ENCODE peak calls at places on chromosomes 3 and 15, in five cellular contexts. D, U, X, H and I are unnamed samples.
A peak's percentile ranks its signal among the peaks of the same experiment; 100 is the strongest.

GRCh38 chr15:71080166-71080565 is 35.1 kb upstream of the THSD4 start:
- DNase-seq in H (peak; percentile 47), U (no peak), D (peak; percentile 43), X (no peak), I (no peak)

GRCh38 chr15:66703540-66703941 is 1.5 kb downstream of the SMAD6 start:
- DNase-seq in H (peak; percentile 45), D (no peak), U (peak; percentile 74), X (no peak), I (peak; percentile 22)

GRCh38 chr15:78977091-78977571 is 32.3 kb upstream of the CTSH start:
- DNase-seq in X (no peak), D (no peak), U (no peak), H (no peak), I (no peak)

GRCh38 chr15:89340586-89340985 is 6.0 kb upstream of the POLG start:
- DNase-seq in U (no peak), D (no peak), X (no peak), H (no peak), I (no peak)

GRCh38 chr15:51129513-51130197 is 34.9 kb upstream of the TNFAIP8L3 start:
- DNase-seq in H (no peak), U (no peak), X (no peak), D (no peak), I (no peak)

GRCh38 chr15:77025941-77026411 is 31.1 kb downstream of the PSTPIP1 start:
- DNase-seq in H (no peak), U (peak; percentile 6), D (no peak), X (no peak), I (no peak)

GRCh38 chr15:44099671-44100070 is 95.4 kb downstream of the FRMD5 start:
- DNase-seq in D (peak; percentile 93), X (no peak), H (peak; percentile 64), U (no peak), I (no peak)

GRCh38 chr3:134937256-134938023 is 142.4 kb downstream of the EPHB1 start:
- DNase-seq in H (no peak), X (no peak), U (no peak), D (peak; percentile 20), I (no peak)

GRCh38 chr3:181725033-181725775 is 13.5 kb downstream of the SOX2 start:
- DNase-seq in U (no peak), D (no peak), H (no peak), X (no peak), I (no peak)

GRCh38 chr3:125116311-125117069 is 60.7 kb upstream of the HEG1 start:
- DNase-seq in D (peak; percentile 96), X (peak; percentile 60), U (no peak), H (peak; percentile 86), I (no peak)

GRCh38 chr3:23712095-23712494 is 93.7 kb upstream of the UBE2E1 start:
- DNase-seq in D (no peak), X (no peak), H (no peak), U (no peak), I (no peak)

GRCh38 chr3:124413989-124414598 is 316.2 kb upstream of the UMPS start:
- DNase-seq in U (no peak), D (no peak), X (no peak), H (no peak), I (no peak)

GRCh38 chr15:40282144-40282869 is 557 bp downstream of the ANKRD63 start:
- DNase-seq in X (no peak), H (no peak), U (peak; percentile 71), D (no peak), I (no peak)

GRCh38 chr3:11692251-11692813 is 48.6 kb upstream of the VGLL4 start:
- DNase-seq in H (no peak), X (no peak), D (no peak), U (no peak), I (no peak)

GRCh38 chr3:154666542-154666941 is 236.6 kb upstream of the GPR149 start:
- DNase-seq in H (no peak), X (no peak), U (no peak), D (no peak), I (no peak)

GRCh38 chr3:101381809-101382208 is 61.4 kb upstream of the IMPG2 start:
- DNase-seq in X (peak; percentile 6), H (peak; percentile 22), U (no peak), D (peak; percentile 62), I (peak; percentile 5)

GRCh38 chr3:133188996-133189395 is 150.8 kb downstream of the TMEM108 start:
- DNase-seq in X (no peak), U (no peak), D (no peak), H (no peak), I (no peak)

GRCh38 chr15:22944651-22945050 is 35.5 kb downstream of the CYFIP1 start:
- DNase-seq in D (no peak), U (no peak), X (no peak), H (no peak), I (no peak)

GRCh38 chr15:57993409-57993808 is 72.1 kb downstream of the ALDH1A2 start:
- DNase-seq in X (no peak), D (no peak), U (no peak), H (no peak), I (no peak)

GRCh38 chr3:135456182-135456790 is 509.2 kb upstream of the PPP2R3A start:
- DNase-seq in D (no peak), H (no peak), U (no peak), X (no peak), I (no peak)

GRCh38 chr15:48089664-48090063 is 31.1 kb upstream of the SLC24A5 start:
- DNase-seq in H (no peak), X (no peak), D (no peak), U (no peak), I (no peak)

GRCh38 chr3:114554716-114555115 is 260.9 kb downstream of the TIGIT start:
- DNase-seq in H (no peak), D (peak; percentile 14), X (no peak), U (no peak), I (no peak)

GRCh38 chr3:61381745-61382392 is 130.6 kb upstream of the FHIT start:
- DNase-seq in D (peak; percentile 21), U (no peak), H (peak; percentile 1), X (no peak), I (peak; percentile 17)

GRCh38 chr15:67622110-67622509 is 79.6 kb downstream of the MAP2K5 start:
- DNase-seq in H (no peak), U (no peak), X (no peak), D (no peak), I (no peak)

GRCh38 chr3:60424034-60424433 is 827.2 kb downstream of the FHIT start:
- DNase-seq in U (no peak), H (no peak), D (no peak), X (no peak), I (no peak)

GRCh38 chr3:113659121-113659531 is 37.3 kb downstream of the USF3 start:
- DNase-seq in H (no peak), X (no peak), D (no peak), U (no peak), I (no peak)

GRCh38 chr15:76285241-76285825 is 25.9 kb downstream of the ETFA start:
- DNase-seq in U (no peak), H (no peak), X (no peak), D (peak; percentile 11), I (peak; percentile 4)

DNA sequence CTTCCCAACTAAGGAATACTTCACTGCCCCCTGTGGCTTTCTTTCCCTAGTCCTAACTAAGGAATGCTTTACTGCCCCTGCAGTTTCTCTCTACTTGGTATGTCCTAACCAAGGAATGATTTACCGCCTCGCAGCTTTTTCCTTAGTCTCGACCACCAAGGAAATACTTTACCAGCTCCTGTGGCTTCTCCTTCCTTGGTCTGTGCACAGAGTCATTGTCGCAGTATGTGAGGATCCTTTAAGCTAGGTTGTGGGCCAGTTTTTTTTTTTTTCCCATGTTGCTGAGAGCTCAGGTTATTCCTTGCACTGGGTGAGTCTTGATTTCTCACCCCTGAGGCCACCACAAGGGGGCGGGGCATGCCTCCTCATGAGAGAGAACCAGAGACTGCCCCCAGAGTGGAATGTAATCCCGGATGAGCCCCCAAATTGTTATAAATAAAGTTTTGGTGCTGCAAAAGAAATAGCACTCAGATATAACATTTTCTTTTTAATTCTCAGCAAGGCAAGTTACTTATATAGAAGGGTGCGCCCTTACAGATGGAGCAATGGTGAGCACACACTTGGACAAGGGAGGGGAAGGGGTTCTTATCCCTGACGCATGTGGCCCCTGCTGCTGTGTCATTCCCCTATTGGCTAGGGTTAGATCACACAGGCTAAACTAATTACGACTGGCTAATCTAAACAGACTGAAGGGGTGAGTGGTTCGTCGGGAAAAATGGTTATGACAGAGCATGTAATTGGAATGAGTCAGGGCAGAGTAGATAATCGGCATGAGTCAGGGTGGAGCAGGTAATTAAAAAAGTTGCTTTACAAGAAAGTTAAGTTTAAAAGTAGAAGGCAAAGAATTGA is 27.0 kb downstream of the NDUFB4 start:
- DNase-seq in D (peak; percentile 62), H (peak; percentile 57), X (peak; percentile 46), U (no peak), I (peak; percentile 10)
- TF ChIP-seq CTCF in D (no peak), H (no peak), X (no peak), U (no peak), I (peak; percentile 23)

GRCh38 chr3:159130108-159130507 is 328.3 kb downstream of the MFSD1 start:
- DNase-seq in U (no peak), H (no peak), D (peak; percentile 18), X (no peak), I (no peak)
- TF ChIP-seq CTCF in U (no peak), H (no peak), D (peak; percentile 33), X (peak; percentile 14), I (peak; percentile 32)

DNA sequence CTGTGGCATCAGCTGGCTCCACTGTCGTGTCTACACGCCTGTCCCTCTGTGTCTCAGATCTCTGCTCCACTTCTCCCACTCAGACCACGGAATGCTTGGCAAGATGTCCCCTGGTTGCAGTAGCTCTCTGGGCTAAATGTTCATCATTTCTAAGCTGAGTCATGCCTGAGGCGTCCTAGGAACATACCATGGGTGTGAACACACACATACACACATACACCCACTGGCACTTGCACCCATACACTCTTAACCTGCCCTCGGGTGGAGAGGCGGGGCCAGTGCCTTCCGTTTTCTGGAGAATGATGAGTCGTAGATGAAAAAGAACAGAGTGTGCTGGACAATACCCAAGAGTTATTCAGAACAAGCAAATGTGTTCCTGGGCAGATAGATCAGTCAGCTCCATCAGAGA is 72.4 kb downstream of the SENP2 start:
- DNase-seq in H (peak; percentile 99), X (peak; percentile 96), D (peak; percentile 99), U (no peak), I (peak; percentile 99)
- TF ChIP-seq CTCF in H (no peak), X (no peak), D (no peak), U (no peak), I (no peak)

GRCh38 chr15:28994142-28994829 is 108.5 kb downstream of the APBA2 start:
- DNase-seq in H (no peak), X (no peak), U (no peak), D (no peak), I (no peak)

GRCh38 chr15:28996289-28996688 is 110.5 kb downstream of the APBA2 start:
- DNase-seq in X (no peak), H (no peak), U (no peak), D (no peak), I (no peak)

GRCh38 chr15:28994830-28995180 is 109.0 kb downstream of the APBA2 start:
- DNase-seq in H (no peak), U (no peak), D (no peak), X (no peak), I (no peak)

GRCh38 chr15:28995721-28996120 is 109.9 kb downstream of the APBA2 start:
- DNase-seq in U (no peak), D (no peak), X (no peak), H (no peak), I (no peak)

GRCh38 chr15:28995193-28995592 is 109.4 kb downstream of the APBA2 start:
- DNase-seq in D (no peak), H (no peak), U (no peak), X (no peak), I (no peak)
- TF ChIP-seq CTCF in D (no peak), H (no peak), U (no peak), X (no peak), I (no peak)